ENCODE peak calls at places on chromosomes 13 and 19, in four cellular contexts. One of them, this sample, is unnamed. For H3K4me1, the result is how much of the 10 kb centered on the place peaks cover.

GRCh38 chr19:11092181-11092538 is 2.9 kb downstream of the LDLR start:
- DNase-seq in fibroblast of lung: peak
- DNase-seq in PC-3: peak
- DNase-seq in MM.1S: no peak
- DNase-seq in this sample: no peak

GRCh38 chr19:8192227-8192820 is 16.8 kb upstream of the CERS4 start:
- DNase-seq in fibroblast of lung: no peak
- DNase-seq in PC-3: no peak
- DNase-seq in MM.1S: no peak
- DNase-seq in this sample: no peak

GRCh38 chr13:80556291-80556690 is 215.4 kb upstream of the SPRY2 start:
- DNase-seq in MM.1S: no peak
- DNase-seq in fibroblast of lung: peak
- DNase-seq in PC-3: no peak
- DNase-seq in this sample: no peak

GRCh38 chr19:41226053-41226873 is 7.2 kb downstream of the AXL start:
- DNase-seq in PC-3: peak
- DNase-seq in MM.1S: no peak
- DNase-seq in fibroblast of lung: peak
- DNase-seq in this sample: peak

GRCh38 chr19:1671716-1672037 is 19.3 kb upstream of the TCF3 start:
- DNase-seq in MM.1S: peak
- DNase-seq in fibroblast of lung: no peak
- DNase-seq in PC-3: no peak
- DNase-seq in this sample: no peak

GRCh38 chr19:6587998-6588507 is 2.9 kb downstream of the CD70 start:
- DNase-seq in PC-3: no peak
- DNase-seq in MM.1S: no peak
- DNase-seq in fibroblast of lung: no peak
- DNase-seq in this sample: no peak

GRCh38 chr19:49057636-49058234 is at the start of gene CGB7:
- DNase-seq in PC-3: peak
- DNase-seq in fibroblast of lung: peak
- DNase-seq in MM.1S: no peak
- DNase-seq in this sample: peak

GRCh38 chr19:9877775-9878510 is 42.8 kb downstream of the PIN1 start:
- DNase-seq in MM.1S: peak
- DNase-seq in PC-3: peak
- DNase-seq in fibroblast of lung: peak
- DNase-seq in this sample: no peak

GRCh38 chr19:29672933-29673336 is 7.7 kb downstream of the PLEKHF1 start:
- DNase-seq in PC-3: no peak
- DNase-seq in fibroblast of lung: no peak
- DNase-seq in MM.1S: no peak
- DNase-seq in this sample: no peak

GRCh38 chr19:5540208-5540607 is 27.5 kb downstream of the TINCR start:
- DNase-seq in PC-3: no peak
- DNase-seq in MM.1S: no peak
- DNase-seq in fibroblast of lung: no peak
- DNase-seq in this sample: no peak

GRCh38 chr13:40786568-40786996 is 2.8 kb upstream of the SLC25A15 start:
- DNase-seq in PC-3: no peak
- DNase-seq in MM.1S: no peak
- DNase-seq in fibroblast of lung: peak
- DNase-seq in this sample: no peak

GRCh38 chr19:33767898-33768413 is 28.7 kb upstream of the KCTD15 start:
- DNase-seq in fibroblast of lung: peak
- DNase-seq in MM.1S: peak
- DNase-seq in PC-3: peak
- DNase-seq in this sample: no peak

GRCh38 chr19:38388310-38389100 is at the start of gene SPRED3:
- DNase-seq in fibroblast of lung: peak
- DNase-seq in MM.1S: no peak
- DNase-seq in PC-3: peak
- DNase-seq in this sample: no peak

GRCh38 chr19:8352134-8352827 is 9.2 kb upstream of the KANK3 start:
- DNase-seq in MM.1S: no peak
- DNase-seq in PC-3: no peak
- DNase-seq in fibroblast of lung: no peak
- DNase-seq in this sample: no peak

GRCh38 chr13:35388979-35389378 is 87.5 kb downstream of the MAB21L1 start:
- DNase-seq in MM.1S: no peak
- DNase-seq in PC-3: no peak
- DNase-seq in fibroblast of lung: peak
- DNase-seq in this sample: no peak

GRCh38 chr19:30085394-30085793 is 143.4 kb downstream of the URI1 start:
- DNase-seq in fibroblast of lung: no peak
- DNase-seq in MM.1S: no peak
- DNase-seq in PC-3: no peak
- DNase-seq in this sample: no peak

GRCh38 chr13:40236566-40237168 is 429.8 kb downstream of the FOXO1 start:
- DNase-seq in PC-3: no peak
- DNase-seq in fibroblast of lung: peak
- DNase-seq in MM.1S: no peak
- DNase-seq in this sample: no peak

GRCh38 chr19:9130965-9131364 is 4.2 kb upstream of the OR7G3 start:
- DNase-seq in MM.1S: no peak
- DNase-seq in fibroblast of lung: no peak
- DNase-seq in PC-3: no peak
- DNase-seq in this sample: no peak

GRCh38 chr13:42894765-42895181 is 97.3 kb downstream of the EPSTI1 start:
- DNase-seq in fibroblast of lung: peak
- DNase-seq in MM.1S: no peak
- DNase-seq in PC-3: peak
- DNase-seq in this sample: peak

GRCh38 chr19:48468806-48469055 is 438 bp upstream of the CYTH2 start:
- DNase-seq in MM.1S: no peak
- DNase-seq in fibroblast of lung: no peak
- DNase-seq in PC-3: no peak
- DNase-seq in this sample: no peak

GRCh38 chr13:106550570-106551135 is 15.2 kb upstream of the EFNB2 start:
- DNase-seq in PC-3: no peak
- DNase-seq in MM.1S: no peak
- DNase-seq in fibroblast of lung: no peak
- DNase-seq in this sample: no peak

GRCh38 chr13:101556676-101557121 is 104.2 kb downstream of the ITGBL1 start:
- DNase-seq in MM.1S: no peak
- DNase-seq in fibroblast of lung: peak
- DNase-seq in PC-3: no peak
- DNase-seq in this sample: no peak

GRCh38 chr13:22625691-22626090 is 555.1 kb upstream of the SGCG start:
- DNase-seq in PC-3: no peak
- DNase-seq in MM.1S: no peak
- DNase-seq in fibroblast of lung: no peak
- DNase-seq in this sample: no peak

GRCh38 chr19:1285737-1286360 is at the start of gene EFNA2:
- DNase-seq in PC-3: no peak
- DNase-seq in fibroblast of lung: no peak
- DNase-seq in MM.1S: no peak
- DNase-seq in this sample: no peak

GRCh38 chr13:21825801-21826200 is 154.9 kb downstream of the FGF9 start:
- DNase-seq in fibroblast of lung: no peak
- DNase-seq in PC-3: no peak
- DNase-seq in MM.1S: no peak
- DNase-seq in this sample: no peak

GRCh38 chr19:13053761-13054604 is 48.7 kb downstream of the LYL1 start:
- DNase-seq in fibroblast of lung: peak
- DNase-seq in MM.1S: no peak
- DNase-seq in PC-3: peak
- DNase-seq in this sample: peak

GRCh38 chr19:41303941-41304340 is 6.0 kb upstream of the CCDC97 start:
- DNase-seq in PC-3: no peak
- DNase-seq in fibroblast of lung: no peak
- DNase-seq in MM.1S: no peak
- DNase-seq in this sample: no peak

GRCh38 chr13:80297094-80297493 is 43.8 kb downstream of the SPRY2 start:
- DNase-seq in MM.1S: no peak
- DNase-seq in fibroblast of lung: no peak
- DNase-seq in PC-3: no peak
- DNase-seq in this sample: no peak

GRCh38 chr19:58001895-58002369 is 688 bp downstream of the ZNF606 start:
- DNase-seq in fibroblast of lung: peak
- DNase-seq in MM.1S: no peak
- DNase-seq in PC-3: no peak
- DNase-seq in this sample: peak

GRCh38 chr13:34031629-34032028 is 213.7 kb downstream of the RFC3 start:
- DNase-seq in MM.1S: no peak
- DNase-seq in fibroblast of lung: no peak
- DNase-seq in PC-3: no peak
- DNase-seq in this sample: no peak

GRCh38 chr19:31264379-31264778 is 84.9 kb downstream of the TSHZ3 start:
- DNase-seq in PC-3: no peak
- DNase-seq in fibroblast of lung: no peak
- DNase-seq in MM.1S: no peak
- DNase-seq in this sample: no peak

GRCh38 chr13:30255696-30256095 is 51.7 kb downstream of the KATNAL1 start:
- DNase-seq in MM.1S: no peak
- DNase-seq in PC-3: no peak
- DNase-seq in fibroblast of lung: peak
- DNase-seq in this sample: no peak
- TF ChIP-seq CTCF in MM.1S: peak
- TF ChIP-seq CTCF in PC-3: peak
- TF ChIP-seq CTCF in fibroblast of lung: no peak
- TF ChIP-seq CTCF in this sample: no peak

GRCh38 chr19:46407891-46408426 is 5.4 kb downstream of the CCDC8 start:
- DNase-seq in PC-3: no peak
- DNase-seq in fibroblast of lung: no peak
- DNase-seq in MM.1S: no peak
- DNase-seq in this sample: no peak
- H3K9ac ChIP-seq in PC-3: no peak
- H3K9ac ChIP-seq in fibroblast of lung: no peak
- H3K9ac ChIP-seq in MM.1S: no peak
- H3K9ac ChIP-seq in this sample: no peak

DNA sequence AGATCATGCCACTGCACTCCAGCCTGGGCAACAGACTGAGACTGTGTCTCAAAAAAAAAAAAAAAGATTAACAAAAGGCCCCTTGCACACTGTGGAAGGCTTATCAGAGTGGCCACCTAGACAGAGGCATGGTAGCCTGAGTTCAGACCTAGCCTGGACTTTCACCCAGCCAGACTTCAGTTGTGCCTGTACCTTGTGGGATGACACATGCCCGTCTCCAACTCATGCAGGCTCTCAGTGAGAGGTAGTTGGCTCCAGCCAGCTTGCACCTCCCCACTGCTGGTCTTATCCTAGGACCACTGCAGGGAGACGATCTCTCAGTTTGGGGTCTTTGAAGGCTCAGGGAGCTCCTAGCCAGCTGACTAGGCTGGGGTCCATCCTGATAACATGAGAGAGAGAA is 52.2 kb downstream of the GATAD2A start:
- DNase-seq in MM.1S: no peak
- DNase-seq in PC-3: no peak
- DNase-seq in fibroblast of lung: no peak
- DNase-seq in this sample: no peak
- H3K4me1 ChIP-seq in MM.1S: under half
- H3K4me1 ChIP-seq in PC-3: under half
- H3K4me1 ChIP-seq in fibroblast of lung: under half
- H3K4me1 ChIP-seq in this sample: under half

DNA sequence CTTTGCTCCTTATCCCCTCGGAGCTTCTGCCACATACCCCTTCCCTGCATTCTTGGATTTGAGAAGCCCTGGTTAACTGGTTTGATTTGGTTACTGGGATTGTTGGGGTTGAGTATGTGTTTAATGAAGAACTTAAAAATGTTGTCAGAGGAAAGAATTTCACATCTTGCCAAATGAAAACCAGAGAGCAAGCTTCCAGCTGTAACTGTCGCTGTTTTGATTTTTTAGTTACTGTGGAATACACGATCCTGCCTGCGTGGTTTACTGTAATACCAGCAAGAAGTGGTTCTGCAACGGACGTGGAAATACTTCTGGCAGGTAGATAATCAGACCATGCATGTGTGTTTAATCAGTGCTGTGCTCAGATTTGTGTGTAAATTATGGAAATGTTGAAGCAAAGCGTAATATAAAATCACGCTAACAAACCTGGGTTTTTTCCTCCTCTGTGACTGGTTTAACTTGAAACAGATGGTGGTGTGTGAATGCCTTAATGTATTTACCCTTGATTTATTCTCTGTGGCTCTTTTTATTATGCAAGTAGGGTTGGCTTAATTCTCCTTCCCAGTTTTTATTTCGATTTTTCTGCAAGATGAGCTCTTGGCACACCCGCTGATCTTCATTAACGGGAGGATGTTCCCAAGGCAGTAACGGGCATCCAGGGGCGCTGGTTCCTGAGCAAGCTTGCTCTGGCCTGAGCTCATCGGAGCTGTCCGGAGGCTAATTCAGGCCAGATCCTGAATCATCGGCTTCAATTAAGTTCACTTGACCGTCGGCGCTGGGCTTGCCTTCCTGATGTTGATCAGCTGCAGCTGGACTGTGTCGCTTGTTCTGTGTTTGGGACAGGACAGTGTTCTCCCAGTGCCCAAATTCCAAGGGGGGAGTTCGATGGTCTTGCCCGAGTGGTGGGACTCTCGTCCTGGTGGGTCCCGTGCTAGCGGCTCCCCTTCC is 16.0 kb downstream of the UPF1 start:
- DNase-seq in MM.1S: no peak
- DNase-seq in fibroblast of lung: peak
- DNase-seq in PC-3: no peak
- DNase-seq in this sample: no peak
- TF ChIP-seq CTCF in MM.1S: no peak
- TF ChIP-seq CTCF in fibroblast of lung: no peak
- TF ChIP-seq CTCF in PC-3: peak
- TF ChIP-seq CTCF in this sample: no peak

DNA sequence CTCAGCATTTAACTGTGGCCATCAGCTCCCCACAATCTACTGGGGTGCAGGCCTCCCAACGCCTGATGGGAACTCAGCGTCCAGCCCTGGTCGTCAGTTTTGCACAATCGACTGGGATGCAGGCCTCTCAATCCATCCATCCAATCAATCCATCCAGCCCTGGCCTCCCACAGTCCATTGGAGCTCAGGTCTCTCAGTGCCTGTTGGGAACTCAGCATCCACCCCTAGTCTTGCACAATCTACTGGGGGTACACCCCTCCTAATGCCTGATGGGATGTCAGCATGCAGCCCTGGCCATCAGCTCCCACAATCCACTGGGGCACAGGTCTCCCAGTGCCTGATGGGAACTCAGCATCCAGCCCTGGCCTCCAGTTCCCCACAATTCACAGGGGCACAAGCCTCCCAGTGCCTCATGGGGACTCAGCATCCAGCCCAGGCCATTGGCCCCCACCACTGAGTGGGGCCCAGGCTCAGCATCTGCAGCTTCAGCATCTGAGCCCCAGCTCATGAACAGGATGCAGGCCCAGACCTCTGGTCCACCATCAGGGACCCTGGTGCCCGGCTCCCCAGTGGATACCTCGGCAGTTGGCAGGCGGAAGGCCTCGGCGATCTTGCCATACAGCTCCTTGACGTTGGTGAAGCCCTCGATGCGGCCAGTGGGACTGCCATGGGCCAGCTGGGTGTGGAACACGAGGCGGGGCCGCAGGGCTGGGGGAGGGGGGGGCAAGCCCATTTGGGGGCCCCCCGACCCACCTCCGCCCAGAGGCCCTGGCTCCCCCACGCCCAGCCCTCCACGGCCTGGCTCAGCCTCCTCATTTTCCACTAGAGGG is 7.2 kb upstream of the PTGER1 start:
- DNase-seq in fibroblast of lung: no peak
- DNase-seq in PC-3: no peak
- DNase-seq in MM.1S: no peak
- DNase-seq in this sample: no peak
- H3K9ac ChIP-seq in fibroblast of lung: no peak
- H3K9ac ChIP-seq in PC-3: no peak
- H3K9ac ChIP-seq in MM.1S: no peak
- H3K9ac ChIP-seq in this sample: no peak

This sample was measured in colonic mucosa.